ENCODE peak calls at places on chromosomes 16 and 17, in six cellular contexts. One of them, this sample, is unnamed.

GRCh38 chr16:27364493-27365141 is 37.4 kb upstream of the IL21R start:
- DNase-seq in BE2C: no peak
- DNase-seq in fibroblast of pulmonary artery: no peak
- DNase-seq in HL-60: no peak
- DNase-seq in psoas muscle: no peak
- DNase-seq in GM23338: no peak
- DNase-seq in this sample: no peak

GRCh38 chr17:69030145-69030544 is 30.6 kb downstream of the ABCA9 start:
- DNase-seq in BE2C: no peak
- DNase-seq in fibroblast of pulmonary artery: peak
- DNase-seq in HL-60: no peak
- DNase-seq in psoas muscle: no peak
- DNase-seq in GM23338: no peak
- DNase-seq in this sample: no peak

GRCh38 chr17:71966459-71967313 is 154.1 kb upstream of the SOX9 start:
- DNase-seq in BE2C: no peak
- DNase-seq in fibroblast of pulmonary artery: no peak
- DNase-seq in HL-60: no peak
- DNase-seq in psoas muscle: peak
- DNase-seq in GM23338: no peak
- DNase-seq in this sample: no peak

GRCh38 chr17:4407216-4407615 is 26.5 kb upstream of the SPNS3 start:
- DNase-seq in BE2C: no peak
- DNase-seq in fibroblast of pulmonary artery: peak
- DNase-seq in HL-60: no peak
- DNase-seq in psoas muscle: no peak
- DNase-seq in GM23338: no peak
- DNase-seq in this sample: no peak

GRCh38 chr17:43003542-43004172 is 2.9 kb upstream of the IFI35 start:
- DNase-seq in BE2C: no peak
- DNase-seq in fibroblast of pulmonary artery: no peak
- DNase-seq in HL-60: no peak
- DNase-seq in psoas muscle: peak
- DNase-seq in GM23338: peak
- DNase-seq in this sample: no peak

GRCh38 chr16:15494231-15494630 is 59.8 kb downstream of the BMERB1 start:
- DNase-seq in BE2C: no peak
- DNase-seq in fibroblast of pulmonary artery: peak
- DNase-seq in HL-60: no peak
- DNase-seq in psoas muscle: no peak
- DNase-seq in GM23338: no peak
- DNase-seq in this sample: no peak

GRCh38 chr17:68089881-68090280 is 54.3 kb downstream of the KPNA2 start:
- DNase-seq in BE2C: peak
- DNase-seq in fibroblast of pulmonary artery: peak
- DNase-seq in HL-60: peak
- DNase-seq in psoas muscle: no peak
- DNase-seq in GM23338: no peak
- DNase-seq in this sample: no peak

GRCh38 chr17:27294689-27295630 is 1.0 kb downstream of the WSB1 start:
- DNase-seq in BE2C: peak
- DNase-seq in fibroblast of pulmonary artery: peak
- DNase-seq in HL-60: peak
- DNase-seq in psoas muscle: no peak
- DNase-seq in GM23338: peak
- DNase-seq in this sample: peak

GRCh38 chr17:14359251-14359939 is 58.5 kb downstream of the HS3ST3B1 start:
- DNase-seq in BE2C: no peak
- DNase-seq in fibroblast of pulmonary artery: no peak
- DNase-seq in HL-60: peak
- DNase-seq in psoas muscle: no peak
- DNase-seq in GM23338: no peak
- DNase-seq in this sample: no peak

GRCh38 chr17:17088511-17089205 is 46.4 kb downstream of the MPRIP start:
- DNase-seq in BE2C: no peak
- DNase-seq in fibroblast of pulmonary artery: no peak
- DNase-seq in HL-60: no peak
- DNase-seq in psoas muscle: no peak
- DNase-seq in GM23338: no peak
- DNase-seq in this sample: no peak

GRCh38 chr17:57988301-57989010 is 402 bp upstream of the VEZF1 start:
- DNase-seq in BE2C: peak
- DNase-seq in fibroblast of pulmonary artery: peak
- DNase-seq in HL-60: peak
- DNase-seq in psoas muscle: peak
- DNase-seq in GM23338: peak
- DNase-seq in this sample: no peak

GRCh38 chr16:56930516-56931252 is 1.3 kb upstream of the HERPUD1 start:
- DNase-seq in BE2C: peak
- DNase-seq in fibroblast of pulmonary artery: no peak
- DNase-seq in HL-60: no peak
- DNase-seq in psoas muscle: no peak
- DNase-seq in GM23338: peak
- DNase-seq in this sample: no peak

GRCh38 chr17:38730526-38731379 is 612 bp downstream of the CISD3 start:
- DNase-seq in BE2C: peak
- DNase-seq in fibroblast of pulmonary artery: peak
- DNase-seq in HL-60: peak
- DNase-seq in psoas muscle: peak
- DNase-seq in GM23338: peak
- DNase-seq in this sample: no peak

GRCh38 chr17:77591231-77591785 is 367.2 kb upstream of the TNRC6C start:
- DNase-seq in BE2C: no peak
- DNase-seq in fibroblast of pulmonary artery: no peak
- DNase-seq in HL-60: no peak
- DNase-seq in psoas muscle: no peak
- DNase-seq in GM23338: no peak
- DNase-seq in this sample: no peak

GRCh38 chr16:48318630-48319029 is 66.6 kb downstream of the SIAH1 start:
- DNase-seq in BE2C: no peak
- DNase-seq in fibroblast of pulmonary artery: peak
- DNase-seq in HL-60: peak
- DNase-seq in psoas muscle: no peak
- DNase-seq in GM23338: peak
- DNase-seq in this sample: no peak

GRCh38 chr16:46649571-46649970 is 28.4 kb upstream of the SHCBP1 start:
- DNase-seq in BE2C: no peak
- DNase-seq in fibroblast of pulmonary artery: peak
- DNase-seq in HL-60: no peak
- DNase-seq in psoas muscle: peak
- DNase-seq in GM23338: no peak
- DNase-seq in this sample: no peak

GRCh38 chr16:49048557-49048956 is 233.1 kb downstream of the CBLN1 start:
- DNase-seq in BE2C: no peak
- DNase-seq in fibroblast of pulmonary artery: peak
- DNase-seq in HL-60: no peak
- DNase-seq in psoas muscle: no peak
- DNase-seq in GM23338: no peak
- DNase-seq in this sample: no peak

GRCh38 chr17:81509687-81510523 is 2.7 kb downstream of the ACTG1 start:
- DNase-seq in BE2C: no peak
- DNase-seq in fibroblast of pulmonary artery: peak
- DNase-seq in HL-60: peak
- DNase-seq in psoas muscle: no peak
- DNase-seq in GM23338: no peak
- DNase-seq in this sample: no peak

GRCh38 chr17:6641374-6641818 is 536 bp downstream of the TXNDC17 start:
- DNase-seq in BE2C: no peak
- DNase-seq in fibroblast of pulmonary artery: no peak
- DNase-seq in HL-60: peak
- DNase-seq in psoas muscle: no peak
- DNase-seq in GM23338: no peak
- DNase-seq in this sample: no peak

GRCh38 chr16:8587065-8587464 is 3.2 kb downstream of the TMEM114 start:
- DNase-seq in BE2C: no peak
- DNase-seq in fibroblast of pulmonary artery: no peak
- DNase-seq in HL-60: no peak
- DNase-seq in psoas muscle: no peak
- DNase-seq in GM23338: no peak
- DNase-seq in this sample: no peak

DNA sequence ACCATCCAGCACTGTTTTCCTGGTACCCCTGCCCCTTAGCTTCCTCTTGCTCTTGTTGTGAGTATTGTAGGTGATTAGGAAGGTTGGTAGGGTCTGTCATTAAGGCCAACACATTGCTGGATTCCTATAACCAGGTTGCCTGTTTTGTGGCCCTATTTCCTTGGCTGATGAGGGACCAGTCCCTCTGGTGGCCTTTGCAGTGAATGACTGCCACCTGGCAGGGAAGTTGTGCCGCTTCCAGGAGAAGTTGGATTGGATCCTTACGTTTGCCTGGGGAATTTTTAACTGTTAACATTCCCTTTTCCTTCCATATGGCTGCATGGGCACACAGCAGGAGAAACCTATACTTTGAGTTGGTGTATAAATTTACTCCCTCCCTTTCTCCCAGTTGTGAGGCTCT is 32.4 kb downstream of the LCMT1 start:
- DNase-seq in BE2C: peak
- DNase-seq in fibroblast of pulmonary artery: no peak
- DNase-seq in HL-60: no peak
- DNase-seq in psoas muscle: no peak
- DNase-seq in GM23338: peak
- DNase-seq in this sample: no peak
- TF ChIP-seq CTCF in BE2C: peak
- TF ChIP-seq CTCF in fibroblast of pulmonary artery: peak
- TF ChIP-seq CTCF in HL-60: no peak
- TF ChIP-seq CTCF in psoas muscle: peak
- TF ChIP-seq CTCF in GM23338: peak
- TF ChIP-seq CTCF in this sample: peak

DNA sequence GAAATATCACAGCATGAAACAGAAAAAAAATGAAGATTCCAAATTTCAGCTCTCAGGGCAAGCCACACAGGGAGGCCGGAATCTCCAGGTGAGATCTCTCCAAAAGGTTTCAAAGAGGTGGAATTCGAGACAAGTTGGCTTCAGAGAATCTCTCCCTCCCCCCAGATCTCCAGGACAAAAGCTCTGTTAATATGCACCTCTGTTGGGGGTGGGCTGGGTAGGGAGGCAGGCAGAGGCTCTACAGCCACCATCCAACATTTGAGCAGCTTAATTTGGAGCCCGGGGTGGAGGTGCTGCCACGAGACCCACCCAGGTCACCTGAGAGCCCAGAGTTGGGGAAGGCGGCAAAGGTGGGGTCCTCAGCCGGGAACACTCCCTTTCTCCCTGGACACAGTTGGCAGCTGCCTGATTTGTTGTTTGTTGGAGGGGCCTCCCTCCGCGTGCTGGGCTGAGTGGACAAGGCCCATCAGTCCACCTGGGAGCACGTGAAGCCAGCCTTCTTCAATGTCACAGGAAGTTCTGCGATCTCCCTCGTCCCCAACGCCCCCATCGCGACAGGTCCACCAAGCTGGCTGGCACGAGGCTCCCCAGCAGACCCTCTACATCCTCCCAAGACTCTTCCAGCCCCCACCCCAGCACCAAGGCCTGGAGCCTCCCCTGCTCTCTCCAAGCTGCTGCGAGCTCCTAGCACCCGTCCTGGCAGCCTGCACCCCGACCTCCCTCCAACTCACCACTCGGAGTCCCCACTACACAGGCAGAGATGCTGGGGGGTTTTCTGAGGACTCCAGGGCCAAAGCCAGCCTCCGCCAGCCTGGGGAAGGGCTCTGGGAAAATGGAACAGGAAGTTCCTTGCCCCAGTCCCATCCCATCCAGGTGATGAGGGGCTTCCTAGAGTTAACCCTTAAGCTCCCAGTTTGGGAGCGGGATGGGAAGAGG is at the start of gene ZSCAN10:
- DNase-seq in BE2C: no peak
- DNase-seq in fibroblast of pulmonary artery: no peak
- DNase-seq in HL-60: no peak
- DNase-seq in psoas muscle: peak
- DNase-seq in GM23338: peak
- DNase-seq in this sample: no peak
- H3K4me3 ChIP-seq in BE2C: no peak
- H3K4me3 ChIP-seq in fibroblast of pulmonary artery: peak
- H3K4me3 ChIP-seq in HL-60: no peak
- H3K4me3 ChIP-seq in psoas muscle: peak
- H3K4me3 ChIP-seq in GM23338: peak
- H3K4me3 ChIP-seq in this sample: no peak

GRCh38 chr16:4377573-4378146 is 6.0 kb downstream of the VASN start:
- DNase-seq in BE2C: no peak
- DNase-seq in fibroblast of pulmonary artery: no peak
- DNase-seq in HL-60: no peak
- DNase-seq in psoas muscle: no peak
- DNase-seq in GM23338: peak
- DNase-seq in this sample: no peak
- TF ChIP-seq CTCF in BE2C: peak
- TF ChIP-seq CTCF in fibroblast of pulmonary artery: no peak
- TF ChIP-seq CTCF in HL-60: no peak
- TF ChIP-seq CTCF in psoas muscle: no peak
- TF ChIP-seq CTCF in GM23338: peak
- TF ChIP-seq CTCF in this sample: peak

GRCh38 chr17:82593590-82594087 is 54.6 kb downstream of the WDR45B start:
- DNase-seq in BE2C: no peak
- DNase-seq in fibroblast of pulmonary artery: no peak
- DNase-seq in HL-60: no peak
- DNase-seq in psoas muscle: no peak
- DNase-seq in GM23338: no peak
- DNase-seq in this sample: no peak

GRCh38 chr17:82592289-82592683 is 56.0 kb downstream of the WDR45B start:
- DNase-seq in BE2C: no peak
- DNase-seq in fibroblast of pulmonary artery: no peak
- DNase-seq in HL-60: peak
- DNase-seq in psoas muscle: no peak
- DNase-seq in GM23338: no peak
- DNase-seq in this sample: no peak

GRCh38 chr17:82590881-82591539 is 57.2 kb downstream of the WDR45B start:
- DNase-seq in BE2C: no peak
- DNase-seq in fibroblast of pulmonary artery: no peak
- DNase-seq in HL-60: no peak
- DNase-seq in psoas muscle: no peak
- DNase-seq in GM23338: no peak
- DNase-seq in this sample: no peak

GRCh38 chr17:82594571-82594970 is 53.7 kb downstream of the WDR45B start:
- DNase-seq in BE2C: no peak
- DNase-seq in fibroblast of pulmonary artery: no peak
- DNase-seq in HL-60: no peak
- DNase-seq in psoas muscle: no peak
- DNase-seq in GM23338: no peak
- DNase-seq in this sample: no peak

DNA sequence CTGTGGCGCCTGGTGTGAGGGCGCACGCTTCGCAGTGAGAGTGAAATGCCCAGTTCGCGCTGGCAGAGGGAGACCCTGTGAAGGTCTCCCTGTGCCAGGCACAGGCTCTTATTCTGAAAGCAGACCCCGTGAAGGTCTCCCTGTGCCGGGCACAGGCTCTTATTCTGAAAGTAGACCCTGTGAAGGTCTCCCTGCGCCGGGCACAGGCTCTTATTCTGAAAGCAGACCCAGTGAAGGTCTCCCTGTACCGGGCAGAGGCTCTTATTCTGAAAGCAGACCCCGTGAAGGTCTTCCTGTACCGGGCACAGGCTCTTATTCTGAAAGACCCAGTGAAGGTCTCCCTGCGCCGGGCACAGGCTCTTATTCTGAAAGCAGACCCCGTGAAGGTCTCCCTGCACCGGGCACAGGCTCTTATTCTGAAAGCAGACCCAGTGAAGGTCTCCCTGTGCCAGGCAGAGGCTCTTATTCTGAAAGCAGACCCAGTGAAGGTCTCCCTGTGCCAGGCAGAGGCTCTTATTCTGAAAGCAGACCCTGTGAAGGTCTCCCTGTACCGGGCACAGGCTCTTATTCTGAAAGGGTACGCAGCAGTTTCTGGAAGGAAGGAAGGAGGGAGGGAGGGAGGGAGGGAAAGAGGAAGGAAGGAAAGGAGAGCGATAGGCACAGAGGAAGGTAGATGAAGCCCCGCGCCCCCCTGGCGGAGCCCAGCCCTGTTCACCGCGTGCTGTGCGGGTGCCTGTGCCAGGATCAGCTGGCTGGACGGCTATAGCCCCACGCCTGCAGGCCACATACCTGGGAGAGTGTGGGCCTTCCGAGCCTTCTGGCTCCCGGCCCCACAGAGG is 55.3 kb downstream of the WDR45B start:
- DNase-seq in BE2C: peak
- DNase-seq in fibroblast of pulmonary artery: peak
- DNase-seq in HL-60: peak
- DNase-seq in psoas muscle: peak
- DNase-seq in GM23338: peak
- DNase-seq in this sample: peak
- H3K4me3 ChIP-seq in BE2C: peak
- H3K4me3 ChIP-seq in fibroblast of pulmonary artery: peak
- H3K4me3 ChIP-seq in HL-60: peak
- H3K4me3 ChIP-seq in psoas muscle: peak
- H3K4me3 ChIP-seq in GM23338: peak
- H3K4me3 ChIP-seq in this sample: peak